ENCODE peak calls at places on chromosomes 16 and 17, in four cellular contexts. One of them, this sample, is unnamed.

GRCh38 chr17:41811549-41812175 is at the start of gene P3H4:
- DNase-seq in HTR-8/SVneo: peak
- DNase-seq in T-helper 1 cell: peak
- DNase-seq in tibial nerve: peak
- DNase-seq in this sample: no peak

GRCh38 chr17:70622382-70623260 is 453.3 kb downstream of the KCNJ2 start:
- DNase-seq in HTR-8/SVneo: peak
- DNase-seq in T-helper 1 cell: no peak
- DNase-seq in tibial nerve: no peak
- DNase-seq in this sample: no peak

GRCh38 chr17:2398655-2399571 is 1.9 kb downstream of the MNT start:
- DNase-seq in HTR-8/SVneo: peak
- DNase-seq in T-helper 1 cell: peak
- DNase-seq in tibial nerve: peak
- DNase-seq in this sample: no peak

GRCh38 chr17:705011-705410 is 9.6 kb downstream of the VPS53 start:
- DNase-seq in HTR-8/SVneo: no peak
- DNase-seq in T-helper 1 cell: no peak
- DNase-seq in tibial nerve: no peak
- DNase-seq in this sample: no peak

GRCh38 chr17:41801374-41802062 is 10.2 kb downstream of the P3H4 start:
- DNase-seq in HTR-8/SVneo: peak
- DNase-seq in T-helper 1 cell: peak
- DNase-seq in tibial nerve: peak
- DNase-seq in this sample: peak

GRCh38 chr17:70499067-70499786 is 329.9 kb downstream of the KCNJ2 start:
- DNase-seq in HTR-8/SVneo: no peak
- DNase-seq in T-helper 1 cell: no peak
- DNase-seq in tibial nerve: no peak
- DNase-seq in this sample: no peak

GRCh38 chr17:61129876-61130275 is 269.8 kb upstream of the TBX2 start:
- DNase-seq in HTR-8/SVneo: no peak
- DNase-seq in T-helper 1 cell: no peak
- DNase-seq in tibial nerve: no peak
- DNase-seq in this sample: no peak

GRCh38 chr17:58611331-58611730 is 80.5 kb downstream of the TEX14 start:
- DNase-seq in HTR-8/SVneo: no peak
- DNase-seq in T-helper 1 cell: no peak
- DNase-seq in tibial nerve: no peak
- DNase-seq in this sample: no peak

GRCh38 chr16:26963109-26963508 is 103.6 kb upstream of the C16orf82 start:
- DNase-seq in HTR-8/SVneo: no peak
- DNase-seq in T-helper 1 cell: no peak
- DNase-seq in tibial nerve: no peak
- DNase-seq in this sample: no peak

GRCh38 chr16:81798311-81799137 is 19.4 kb downstream of the PLCG2 start:
- DNase-seq in HTR-8/SVneo: no peak
- DNase-seq in T-helper 1 cell: no peak
- DNase-seq in tibial nerve: no peak
- DNase-seq in this sample: no peak

GRCh38 chr17:28715217-28715616 is 2.5 kb downstream of the RAB34 start:
- DNase-seq in HTR-8/SVneo: no peak
- DNase-seq in T-helper 1 cell: no peak
- DNase-seq in tibial nerve: no peak
- DNase-seq in this sample: no peak

GRCh38 chr16:11256657-11257130 is 690 bp upstream of the SOCS1 start:
- DNase-seq in HTR-8/SVneo: no peak
- DNase-seq in T-helper 1 cell: no peak
- DNase-seq in tibial nerve: peak
- DNase-seq in this sample: no peak

GRCh38 chr16:23320695-23321094 is 18.6 kb downstream of the SCNN1B start:
- DNase-seq in HTR-8/SVneo: no peak
- DNase-seq in T-helper 1 cell: no peak
- DNase-seq in tibial nerve: no peak
- DNase-seq in this sample: no peak

GRCh38 chr16:54098247-54098646 is 188.3 kb downstream of the IRX3 start:
- DNase-seq in HTR-8/SVneo: no peak
- DNase-seq in T-helper 1 cell: no peak
- DNase-seq in tibial nerve: no peak
- DNase-seq in this sample: no peak

GRCh38 chr17:78738245-78738644 is 43.8 kb downstream of the CYTH1 start:
- DNase-seq in HTR-8/SVneo: no peak
- DNase-seq in T-helper 1 cell: no peak
- DNase-seq in tibial nerve: no peak
- DNase-seq in this sample: no peak

GRCh38 chr16:77330332-77331043 is 104.3 kb downstream of the ADAMTS18 start:
- DNase-seq in HTR-8/SVneo: no peak
- DNase-seq in T-helper 1 cell: no peak
- DNase-seq in tibial nerve: no peak
- DNase-seq in this sample: no peak

GRCh38 chr17:75566456-75567233 is 21.0 kb upstream of the MYO15B start:
- DNase-seq in HTR-8/SVneo: no peak
- DNase-seq in T-helper 1 cell: no peak
- DNase-seq in tibial nerve: no peak
- DNase-seq in this sample: no peak

GRCh38 chr17:6536053-6536452 is 20.3 kb downstream of the PITPNM3 start:
- DNase-seq in HTR-8/SVneo: no peak
- DNase-seq in T-helper 1 cell: no peak
- DNase-seq in tibial nerve: no peak
- DNase-seq in this sample: no peak

GRCh38 chr16:56711862-56712261 is 18.1 kb upstream of the NUP93 start:
- DNase-seq in HTR-8/SVneo: no peak
- DNase-seq in T-helper 1 cell: no peak
- DNase-seq in tibial nerve: no peak
- DNase-seq in this sample: no peak

GRCh38 chr16:73050115-73051099 is 2.5 kb upstream of the ZFHX3 start:
- DNase-seq in HTR-8/SVneo: no peak
- DNase-seq in T-helper 1 cell: no peak
- DNase-seq in tibial nerve: no peak
- DNase-seq in this sample: no peak